ENCODE peak calls at places on chromosome 21, in nine cellular contexts. One of them, this sample, is unnamed. For H3K4me1, the result is how much of the 10 kb centered on the place peaks cover.

GRCh38 chr21:36379236-36379635 is 6.0 kb upstream of the CHAF1B start:
- DNase-seq in right atrium auricular region: no peak
- DNase-seq in SJSA1: no peak
- DNase-seq in neural progenitor cell: peak
- DNase-seq in Panc1: no peak
- DNase-seq in CD4-positive, CD25-positive, alpha-beta regulatory T cell: no peak
- DNase-seq in uterus: no peak
- DNase-seq in CD8-positive, alpha-beta T cell: no peak
- DNase-seq in esophagus muscularis mucosa: no peak
- DNase-seq in this sample: no peak

GRCh38 chr21:26405735-26406361 is 167.2 kb downstream of the CYYR1 start:
- DNase-seq in right atrium auricular region: no peak
- DNase-seq in SJSA1: no peak
- DNase-seq in neural progenitor cell: peak
- DNase-seq in Panc1: no peak
- DNase-seq in CD4-positive, CD25-positive, alpha-beta regulatory T cell: peak
- DNase-seq in uterus: no peak
- DNase-seq in CD8-positive, alpha-beta T cell: no peak
- DNase-seq in esophagus muscularis mucosa: no peak
- DNase-seq in this sample: peak

GRCh38 chr21:37074546-37074945 is 1.5 kb downstream of the TTC3 start:
- DNase-seq in right atrium auricular region: no peak
- DNase-seq in SJSA1: no peak
- DNase-seq in neural progenitor cell: no peak
- DNase-seq in Panc1: no peak
- DNase-seq in CD4-positive, CD25-positive, alpha-beta regulatory T cell: no peak
- DNase-seq in uterus: no peak
- DNase-seq in CD8-positive, alpha-beta T cell: no peak
- DNase-seq in esophagus muscularis mucosa: no peak
- DNase-seq in this sample: peak

GRCh38 chr21:37450385-37451044 is 83.9 kb downstream of the DYRK1A start:
- DNase-seq in right atrium auricular region: no peak
- DNase-seq in SJSA1: peak
- DNase-seq in neural progenitor cell: no peak
- DNase-seq in Panc1: no peak
- DNase-seq in CD4-positive, CD25-positive, alpha-beta regulatory T cell: no peak
- DNase-seq in uterus: no peak
- DNase-seq in CD8-positive, alpha-beta T cell: no peak
- DNase-seq in esophagus muscularis mucosa: no peak
- DNase-seq in this sample: no peak

GRCh38 chr21:19507682-19508260 is 1104.2 kb upstream of the TMPRSS15 start:
- DNase-seq in right atrium auricular region: no peak
- DNase-seq in SJSA1: no peak
- DNase-seq in neural progenitor cell: peak
- DNase-seq in Panc1: no peak
- DNase-seq in CD4-positive, CD25-positive, alpha-beta regulatory T cell: no peak
- DNase-seq in uterus: no peak
- DNase-seq in CD8-positive, alpha-beta T cell: no peak
- DNase-seq in esophagus muscularis mucosa: no peak
- DNase-seq in this sample: no peak

GRCh38 chr21:26070822-26071425 is 99.6 kb downstream of the APP start:
- DNase-seq in right atrium auricular region: no peak
- DNase-seq in SJSA1: no peak
- DNase-seq in neural progenitor cell: peak
- DNase-seq in Panc1: no peak
- DNase-seq in CD4-positive, CD25-positive, alpha-beta regulatory T cell: peak
- DNase-seq in uterus: peak
- DNase-seq in CD8-positive, alpha-beta T cell: peak
- DNase-seq in esophagus muscularis mucosa: no peak
- DNase-seq in this sample: no peak

GRCh38 chr21:32771134-32771523 is 426 bp downstream of the PAXBP1 start:
- DNase-seq in right atrium auricular region: peak
- DNase-seq in SJSA1: peak
- DNase-seq in neural progenitor cell: peak
- DNase-seq in Panc1: no peak
- DNase-seq in CD4-positive, CD25-positive, alpha-beta regulatory T cell: peak
- DNase-seq in uterus: peak
- DNase-seq in CD8-positive, alpha-beta T cell: peak
- DNase-seq in esophagus muscularis mucosa: no peak
- DNase-seq in this sample: peak

GRCh38 chr21:27802816-27803475 is 836.1 kb upstream of the ADAMTS5 start:
- DNase-seq in right atrium auricular region: no peak
- DNase-seq in SJSA1: no peak
- DNase-seq in neural progenitor cell: peak
- DNase-seq in Panc1: no peak
- DNase-seq in CD4-positive, CD25-positive, alpha-beta regulatory T cell: peak
- DNase-seq in uterus: peak
- DNase-seq in CD8-positive, alpha-beta T cell: no peak
- DNase-seq in esophagus muscularis mucosa: no peak
- DNase-seq in this sample: peak

GRCh38 chr21:26412831-26413329 is 160.2 kb downstream of the CYYR1 start:
- DNase-seq in right atrium auricular region: no peak
- DNase-seq in SJSA1: no peak
- DNase-seq in neural progenitor cell: peak
- DNase-seq in Panc1: no peak
- DNase-seq in CD4-positive, CD25-positive, alpha-beta regulatory T cell: no peak
- DNase-seq in uterus: no peak
- DNase-seq in CD8-positive, alpha-beta T cell: no peak
- DNase-seq in esophagus muscularis mucosa: no peak
- DNase-seq in this sample: no peak

GRCh38 chr21:24545807-24546361 is 1061.4 kb downstream of the MRPL39 start:
- DNase-seq in right atrium auricular region: no peak
- DNase-seq in SJSA1: no peak
- DNase-seq in neural progenitor cell: no peak
- DNase-seq in Panc1: no peak
- DNase-seq in CD4-positive, CD25-positive, alpha-beta regulatory T cell: no peak
- DNase-seq in uterus: no peak
- DNase-seq in CD8-positive, alpha-beta T cell: no peak
- DNase-seq in esophagus muscularis mucosa: no peak
- DNase-seq in this sample: no peak

GRCh38 chr21:37700641-37701202 is 215.5 kb downstream of the KCNJ6 start:
- DNase-seq in right atrium auricular region: no peak
- DNase-seq in SJSA1: peak
- DNase-seq in neural progenitor cell: peak
- DNase-seq in Panc1: peak
- DNase-seq in CD4-positive, CD25-positive, alpha-beta regulatory T cell: peak
- DNase-seq in uterus: no peak
- DNase-seq in CD8-positive, alpha-beta T cell: no peak
- DNase-seq in esophagus muscularis mucosa: no peak
- DNase-seq in this sample: peak

GRCh38 chr21:27759820-27760219 is 792.9 kb upstream of the ADAMTS5 start:
- DNase-seq in right atrium auricular region: no peak
- DNase-seq in SJSA1: no peak
- DNase-seq in neural progenitor cell: no peak
- DNase-seq in Panc1: no peak
- DNase-seq in CD4-positive, CD25-positive, alpha-beta regulatory T cell: no peak
- DNase-seq in uterus: no peak
- DNase-seq in CD8-positive, alpha-beta T cell: no peak
- DNase-seq in esophagus muscularis mucosa: no peak
- DNase-seq in this sample: no peak

GRCh38 chr21:33642027-33642895 is at the start of gene ITSN1:
- DNase-seq in right atrium auricular region: peak
- DNase-seq in SJSA1: peak
- DNase-seq in neural progenitor cell: peak
- DNase-seq in Panc1: peak
- DNase-seq in CD4-positive, CD25-positive, alpha-beta regulatory T cell: peak
- DNase-seq in uterus: peak
- DNase-seq in CD8-positive, alpha-beta T cell: peak
- DNase-seq in esophagus muscularis mucosa: peak
- DNase-seq in this sample: peak

DNA sequence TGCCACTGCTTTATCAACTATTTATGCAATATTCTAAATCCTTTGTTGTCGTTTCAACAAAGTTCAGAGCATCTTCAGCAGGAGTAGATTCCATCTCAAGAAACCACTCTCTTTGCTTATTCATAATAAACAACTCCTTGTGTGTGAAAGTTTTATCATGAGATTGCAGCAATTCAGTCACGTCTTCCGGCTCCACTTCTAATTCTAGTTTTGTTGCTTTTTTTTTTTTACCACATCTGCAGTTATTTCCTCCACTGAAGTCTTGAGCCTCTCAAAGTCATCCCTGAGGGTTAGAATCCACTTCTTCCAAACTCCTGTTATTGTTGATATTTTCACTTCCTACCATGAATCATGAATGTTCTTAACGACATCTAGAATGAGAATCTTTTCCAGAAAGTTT is 14.8 kb upstream of the ETS2 start:
- DNase-seq in right atrium auricular region: no peak
- DNase-seq in SJSA1: no peak
- DNase-seq in neural progenitor cell: no peak
- DNase-seq in Panc1: no peak
- DNase-seq in CD4-positive, CD25-positive, alpha-beta regulatory T cell: no peak
- DNase-seq in uterus: no peak
- DNase-seq in CD8-positive, alpha-beta T cell: no peak
- DNase-seq in esophagus muscularis mucosa: no peak
- DNase-seq in this sample: no peak
- H3K4me1 ChIP-seq in right atrium auricular region: under half
- H3K4me1 ChIP-seq in SJSA1: under half
- H3K4me1 ChIP-seq in neural progenitor cell: under half
- H3K4me1 ChIP-seq in Panc1: under half
- H3K4me1 ChIP-seq in CD4-positive, CD25-positive, alpha-beta regulatory T cell: under half
- H3K4me1 ChIP-seq in uterus: under half
- H3K4me1 ChIP-seq in CD8-positive, alpha-beta T cell: under half
- H3K4me1 ChIP-seq in esophagus muscularis mucosa: under half
- H3K4me1 ChIP-seq in this sample: under half

DNA sequence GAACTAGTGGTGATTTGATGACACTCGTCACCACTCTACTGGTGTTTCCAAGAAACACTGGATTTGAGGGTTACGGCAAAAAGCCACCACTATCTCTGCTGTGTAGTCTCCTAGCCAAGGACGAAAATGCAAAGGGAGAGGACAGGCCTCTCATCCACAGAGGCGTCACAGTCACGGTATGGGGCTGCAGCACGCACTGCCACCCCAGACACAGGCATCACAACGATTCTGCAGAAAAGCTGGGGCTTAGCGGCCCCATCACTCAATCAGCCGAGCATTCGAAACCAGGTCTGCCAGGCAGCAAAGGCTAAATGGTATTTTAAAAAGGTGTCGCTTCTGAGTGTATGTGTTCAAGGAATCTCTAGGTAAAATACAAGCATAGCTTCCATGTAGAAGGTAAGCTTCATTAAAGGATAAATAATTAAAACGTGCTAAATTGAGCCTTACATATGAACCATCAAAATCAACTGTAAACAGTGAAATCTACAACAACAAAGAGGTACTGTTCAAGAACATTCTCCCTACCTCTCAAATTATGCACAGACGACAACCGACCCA is 1.4 kb downstream of the RIPK4 start:
- DNase-seq in right atrium auricular region: no peak
- DNase-seq in SJSA1: no peak
- DNase-seq in neural progenitor cell: no peak
- DNase-seq in Panc1: no peak
- DNase-seq in CD4-positive, CD25-positive, alpha-beta regulatory T cell: no peak
- DNase-seq in uterus: no peak
- DNase-seq in CD8-positive, alpha-beta T cell: no peak
- DNase-seq in esophagus muscularis mucosa: no peak
- DNase-seq in this sample: no peak
- H3K4me1 ChIP-seq in right atrium auricular region: under half
- H3K4me1 ChIP-seq in SJSA1: under half
- H3K4me1 ChIP-seq in neural progenitor cell: half or more
- H3K4me1 ChIP-seq in Panc1: under half
- H3K4me1 ChIP-seq in CD4-positive, CD25-positive, alpha-beta regulatory T cell: under half
- H3K4me1 ChIP-seq in uterus: under half
- H3K4me1 ChIP-seq in CD8-positive, alpha-beta T cell: under half
- H3K4me1 ChIP-seq in esophagus muscularis mucosa: under half
- H3K4me1 ChIP-seq in this sample: under half

DNA sequence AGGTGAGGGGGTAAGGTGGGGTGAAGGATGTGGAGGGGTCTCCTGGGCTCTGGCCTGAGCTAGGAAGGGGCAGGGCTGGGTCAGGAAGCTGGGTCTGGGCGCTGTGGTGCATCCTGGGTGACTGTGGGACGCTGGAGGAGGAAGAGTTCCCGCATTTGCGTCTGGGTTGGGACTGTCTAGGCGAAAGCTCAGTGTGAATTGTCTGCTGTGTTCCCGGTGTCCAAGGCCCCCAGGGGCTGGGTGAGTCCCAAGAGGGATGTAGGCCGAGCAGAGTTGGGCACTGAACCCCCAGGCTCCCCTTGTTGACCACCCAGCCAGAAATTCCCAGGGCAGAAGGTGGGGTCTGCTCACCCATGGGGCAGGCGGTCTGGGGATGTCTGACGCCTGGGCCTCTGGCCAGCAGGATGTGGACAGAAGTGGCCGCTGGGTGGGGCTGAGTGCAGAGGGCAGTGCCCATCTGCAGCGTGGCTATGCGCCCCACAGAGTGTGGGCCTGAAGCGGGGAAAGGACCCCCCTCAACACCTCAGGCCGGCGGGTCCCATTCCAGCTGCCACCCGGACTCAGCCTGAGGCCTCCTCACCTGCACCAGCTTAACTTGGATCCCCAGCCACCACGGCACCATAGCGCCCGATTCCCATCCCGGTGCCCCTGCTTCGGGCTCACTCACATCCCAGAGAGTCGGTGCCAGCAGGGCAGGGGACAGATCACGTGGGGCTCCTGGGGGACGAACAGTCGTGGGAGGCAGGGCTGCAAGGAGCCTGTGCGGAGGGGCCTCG is 36.9 kb upstream of the POFUT2 start:
- DNase-seq in right atrium auricular region: no peak
- DNase-seq in SJSA1: no peak
- DNase-seq in neural progenitor cell: no peak
- DNase-seq in Panc1: no peak
- DNase-seq in CD4-positive, CD25-positive, alpha-beta regulatory T cell: no peak
- DNase-seq in uterus: no peak
- DNase-seq in CD8-positive, alpha-beta T cell: no peak
- DNase-seq in esophagus muscularis mucosa: no peak
- DNase-seq in this sample: no peak
- H3K4me1 ChIP-seq in right atrium auricular region: under half
- H3K4me1 ChIP-seq in SJSA1: half or more
- H3K4me1 ChIP-seq in neural progenitor cell: under half
- H3K4me1 ChIP-seq in Panc1: half or more
- H3K4me1 ChIP-seq in CD4-positive, CD25-positive, alpha-beta regulatory T cell: under half
- H3K4me1 ChIP-seq in uterus: under half
- H3K4me1 ChIP-seq in CD8-positive, alpha-beta T cell: under half
- H3K4me1 ChIP-seq in esophagus muscularis mucosa: half or more
- H3K4me1 ChIP-seq in this sample: under half

DNA sequence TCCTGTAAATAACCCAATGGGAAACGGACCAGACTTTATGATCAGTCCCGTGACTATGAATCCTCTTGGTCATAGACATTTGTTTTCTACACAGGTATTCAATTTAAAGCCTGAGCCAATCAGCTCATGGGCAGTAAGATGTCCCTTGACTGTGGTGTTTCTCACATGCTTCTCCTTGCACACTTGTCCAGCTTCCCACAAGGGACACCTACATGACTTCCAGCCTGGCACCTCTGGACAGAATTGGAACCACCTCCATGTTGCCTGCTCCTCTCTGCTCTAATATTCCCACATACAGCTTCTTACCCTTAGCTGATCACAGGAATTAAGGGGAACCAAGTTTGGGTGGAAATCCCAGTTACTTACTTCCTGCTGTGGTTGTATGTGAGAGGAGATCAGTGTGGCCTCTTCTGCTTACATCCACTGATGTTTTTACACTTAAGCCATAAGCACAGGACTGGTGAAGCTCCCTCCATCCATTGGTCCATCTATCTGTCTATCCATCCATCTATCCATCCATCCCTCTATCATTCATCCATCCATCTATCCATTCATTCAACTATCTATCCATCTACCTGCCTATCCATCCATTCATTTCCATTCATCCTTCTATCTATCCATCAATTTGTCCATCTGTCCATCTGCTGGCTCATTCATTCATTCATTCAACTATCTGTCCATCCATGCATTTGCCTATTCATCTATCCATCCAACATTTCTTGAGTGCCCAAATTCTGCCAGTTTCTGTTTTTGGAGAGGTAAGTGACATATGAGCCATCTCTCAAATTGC is 16.4 kb downstream of the RUNX1 start:
- DNase-seq in right atrium auricular region: no peak
- DNase-seq in SJSA1: no peak
- DNase-seq in neural progenitor cell: no peak
- DNase-seq in Panc1: no peak
- DNase-seq in CD4-positive, CD25-positive, alpha-beta regulatory T cell: no peak
- DNase-seq in uterus: no peak
- DNase-seq in CD8-positive, alpha-beta T cell: no peak
- DNase-seq in esophagus muscularis mucosa: no peak
- DNase-seq in this sample: no peak
- H3K4me1 ChIP-seq in right atrium auricular region: under half
- H3K4me1 ChIP-seq in SJSA1: under half
- H3K4me1 ChIP-seq in neural progenitor cell: under half
- H3K4me1 ChIP-seq in Panc1: under half
- H3K4me1 ChIP-seq in CD4-positive, CD25-positive, alpha-beta regulatory T cell: half or more
- H3K4me1 ChIP-seq in uterus: under half
- H3K4me1 ChIP-seq in CD8-positive, alpha-beta T cell: half or more
- H3K4me1 ChIP-seq in esophagus muscularis mucosa: under half
- H3K4me1 ChIP-seq in this sample: under half